ENCODE peak calls at places on chromosomes 7 and 10, in four cellular contexts. One of them, this sample, is unnamed.

GRCh38 chr7:6376820-6377219 is 70.9 kb downstream of the DAGLB start:
- DNase-seq in GM12878: no peak
- DNase-seq in GM12892: no peak
- DNase-seq in SK-N-SH: no peak
- DNase-seq in this sample: no peak

GRCh38 chr10:114526497-114527238 is 122.4 kb upstream of the AFAP1L2 start:
- DNase-seq in GM12878: peak; percentile 95
- DNase-seq in GM12892: peak; percentile 71
- DNase-seq in SK-N-SH: peak; percentile 85
- DNase-seq in this sample: peak; percentile 77

GRCh38 chr10:123848564-123849457 is 42.8 kb downstream of the CPXM2 start:
- DNase-seq in GM12892: no peak
- DNase-seq in GM12878: peak; percentile 63
- DNase-seq in SK-N-SH: no peak
- DNase-seq in this sample: no peak

GRCh38 chr10:944034-944831 is 12.7 kb upstream of the LARP4B start:
- DNase-seq in SK-N-SH: no peak
- DNase-seq in GM12878: no peak
- DNase-seq in GM12892: no peak
- DNase-seq in this sample: no peak

GRCh38 chr7:3832199-3832598 is 531.1 kb downstream of the SDK1 start:
- DNase-seq in SK-N-SH: no peak
- DNase-seq in GM12892: no peak
- DNase-seq in GM12878: no peak
- DNase-seq in this sample: no peak

GRCh38 chr7:4633012-4633411 is 49.1 kb upstream of the FOXK1 start:
- DNase-seq in GM12878: no peak
- DNase-seq in SK-N-SH: no peak
- DNase-seq in GM12892: no peak
- DNase-seq in this sample: no peak

GRCh38 chr10:154348-154747 is 19.1 kb downstream of the ZMYND11 start:
- DNase-seq in GM12892: no peak
- DNase-seq in GM12878: no peak
- DNase-seq in SK-N-SH: no peak
- DNase-seq in this sample: no peak

GRCh38 chr10:42988517-42989395 is 88.1 kb upstream of the RET start:
- DNase-seq in SK-N-SH: peak; percentile 14
- DNase-seq in GM12892: no peak
- DNase-seq in GM12878: no peak
- DNase-seq in this sample: peak; percentile 37

GRCh38 chr10:62224606-62225005 is 44.0 kb downstream of the RTKN2 start:
- DNase-seq in GM12892: no peak
- DNase-seq in GM12878: no peak
- DNase-seq in SK-N-SH: no peak
- DNase-seq in this sample: no peak

GRCh38 chr10:120940299-120940900 is 89.2 kb downstream of the WDR11 start:
- DNase-seq in SK-N-SH: no peak
- DNase-seq in GM12878: no peak
- DNase-seq in GM12892: no peak
- DNase-seq in this sample: no peak

GRCh38 chr10:83656924-83657323 is 482.4 kb upstream of the GHITM start:
- DNase-seq in GM12892: no peak
- DNase-seq in GM12878: no peak
- DNase-seq in SK-N-SH: no peak
- DNase-seq in this sample: no peak

GRCh38 chr10:83654689-83655088 is 484.6 kb upstream of the GHITM start:
- DNase-seq in GM12892: no peak
- DNase-seq in SK-N-SH: no peak
- DNase-seq in GM12878: no peak
- DNase-seq in this sample: no peak

GRCh38 chr10:83657487-83657886 is 481.8 kb upstream of the GHITM start:
- DNase-seq in GM12878: no peak
- DNase-seq in SK-N-SH: no peak
- DNase-seq in GM12892: no peak
- DNase-seq in this sample: no peak
- TF ChIP-seq TAF1 in GM12878: no peak
- TF ChIP-seq TAF1 in SK-N-SH: no peak
- TF ChIP-seq TAF1 in GM12892: no peak
- TF ChIP-seq TAF1 in this sample: no peak

DNA sequence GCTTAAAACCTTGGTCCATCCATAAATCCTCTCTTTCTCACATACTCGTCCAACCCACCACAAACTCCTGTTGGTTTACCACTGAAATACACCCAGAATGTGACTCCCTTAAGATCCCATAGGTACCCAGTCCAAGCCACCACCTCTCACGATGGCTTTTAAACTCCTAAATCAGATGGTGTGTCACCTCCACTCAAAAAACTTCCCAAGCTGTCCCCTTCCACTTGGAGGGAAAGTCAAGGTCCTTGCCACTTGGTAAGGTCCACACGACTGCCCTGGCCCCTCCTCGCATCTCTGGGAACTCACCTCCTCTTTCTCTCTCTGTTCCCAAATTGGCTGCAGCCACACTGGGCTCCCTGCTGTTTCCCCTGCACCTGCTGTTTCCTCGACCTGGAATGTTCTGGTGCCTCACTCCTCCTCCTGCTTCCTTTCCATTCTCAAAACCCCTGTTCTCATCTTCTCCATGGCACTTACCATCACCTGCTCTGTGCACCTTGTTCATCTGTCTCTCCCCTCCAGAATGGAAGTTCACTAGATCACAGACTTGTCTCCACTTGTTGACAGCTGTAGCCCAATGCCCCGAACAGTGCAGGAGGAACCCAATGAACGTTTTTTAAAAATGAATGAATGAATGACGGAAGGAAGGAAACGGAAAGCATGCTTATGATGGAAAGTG is 23.0 kb downstream of the ZFAND2A start:
- DNase-seq in SK-N-SH: peak; percentile 49
- DNase-seq in GM12892: no peak
- DNase-seq in GM12878: no peak
- DNase-seq in this sample: peak; percentile 52
- TF ChIP-seq TAF1 in SK-N-SH: no peak
- TF ChIP-seq TAF1 in GM12892: no peak
- TF ChIP-seq TAF1 in GM12878: no peak
- TF ChIP-seq TAF1 in this sample: no peak

GRCh38 chr10:72567421-72567820 is 58.5 kb downstream of the MICU1 start:
- DNase-seq in GM12878: no peak
- DNase-seq in SK-N-SH: no peak
- DNase-seq in GM12892: no peak
- DNase-seq in this sample: no peak
- TF ChIP-seq TAF1 in GM12878: no peak
- TF ChIP-seq TAF1 in SK-N-SH: no peak
- TF ChIP-seq TAF1 in GM12892: no peak
- TF ChIP-seq TAF1 in this sample: no peak

GRCh38 chr10:71094712-71095390 is 117.5 kb upstream of the UNC5B start:
- DNase-seq in GM12892: no peak
- DNase-seq in GM12878: no peak
- DNase-seq in SK-N-SH: no peak
- DNase-seq in this sample: no peak
- TF ChIP-seq TAF1 in GM12892: no peak
- TF ChIP-seq TAF1 in GM12878: no peak
- TF ChIP-seq TAF1 in SK-N-SH: no peak
- TF ChIP-seq TAF1 in this sample: no peak

GRCh38 chr7:28411876-28412662 is at the start of gene CREB5:
- DNase-seq in GM12878: no peak
- DNase-seq in GM12892: no peak
- DNase-seq in SK-N-SH: no peak
- DNase-seq in this sample: no peak

GRCh38 chr7:28408974-28409715 is 3.2 kb upstream of the CREB5 start:
- DNase-seq in GM12878: no peak
- DNase-seq in GM12892: peak; percentile 49
- DNase-seq in SK-N-SH: peak; percentile 95
- DNase-seq in this sample: peak; percentile 91

GRCh38 chr7:28410628-28411578 is 1.4 kb upstream of the CREB5 start:
- DNase-seq in GM12892: no peak
- DNase-seq in SK-N-SH: peak; percentile 57
- DNase-seq in GM12878: no peak
- DNase-seq in this sample: peak; percentile 63

GRCh38 chr7:28408105-28408973 is 4.0 kb upstream of the CREB5 start:
- DNase-seq in GM12878: no peak
- DNase-seq in GM12892: no peak
- DNase-seq in SK-N-SH: peak; percentile 31
- DNase-seq in this sample: peak; percentile 64

DNA sequence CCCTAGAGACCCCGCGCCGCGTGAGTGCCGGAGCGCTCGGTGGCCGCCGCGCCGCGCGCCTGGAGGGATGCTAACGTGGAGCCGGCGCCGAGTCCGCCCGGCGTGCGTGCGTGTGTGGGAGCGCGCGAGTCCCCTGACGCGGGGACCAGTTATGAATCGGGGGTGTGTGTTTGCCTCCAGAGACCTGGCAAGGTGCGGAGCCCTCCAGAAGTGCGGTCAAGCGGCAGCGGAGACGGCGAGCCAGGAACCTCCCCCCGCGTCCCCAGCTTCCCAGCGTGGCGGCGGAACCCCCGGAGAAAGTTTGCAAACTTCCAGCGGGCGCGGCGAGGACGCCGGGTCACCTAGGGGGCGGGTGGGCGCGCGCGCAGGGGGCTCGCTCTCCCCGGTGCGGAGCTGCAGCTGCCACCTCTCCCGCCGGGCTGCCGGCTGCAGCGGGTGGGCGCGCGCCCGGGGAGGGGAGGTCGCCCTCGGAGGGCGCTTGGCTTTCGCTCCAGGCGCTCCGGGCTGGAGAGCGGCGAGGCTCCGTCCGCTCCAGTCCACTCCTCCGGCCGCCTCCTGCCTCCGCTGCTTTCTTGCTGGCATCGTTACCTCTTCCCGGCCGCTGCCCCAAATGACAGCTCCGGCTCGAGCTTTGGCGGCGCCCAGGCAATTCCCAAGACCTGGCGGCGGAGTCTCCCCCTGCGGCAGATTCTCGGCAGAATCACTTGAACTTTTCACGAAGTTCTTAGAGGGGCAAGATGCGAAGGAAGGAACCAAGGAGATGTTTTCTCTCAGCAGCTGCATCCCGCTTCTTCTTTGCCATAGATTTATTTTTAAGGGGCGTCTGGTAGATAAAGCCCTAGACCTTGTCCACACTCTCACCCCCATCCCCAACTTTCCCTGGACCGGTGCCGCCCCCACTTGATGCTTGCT is 2.3 kb upstream of the CREB5 start:
- DNase-seq in GM12878: no peak
- DNase-seq in GM12892: no peak
- DNase-seq in SK-N-SH: peak; percentile 76
- DNase-seq in this sample: no peak
- TF ChIP-seq TAF1 in GM12878: no peak
- TF ChIP-seq TAF1 in GM12892: no peak
- TF ChIP-seq TAF1 in SK-N-SH: no peak
- TF ChIP-seq TAF1 in this sample: peak; percentile 26

DNA sequence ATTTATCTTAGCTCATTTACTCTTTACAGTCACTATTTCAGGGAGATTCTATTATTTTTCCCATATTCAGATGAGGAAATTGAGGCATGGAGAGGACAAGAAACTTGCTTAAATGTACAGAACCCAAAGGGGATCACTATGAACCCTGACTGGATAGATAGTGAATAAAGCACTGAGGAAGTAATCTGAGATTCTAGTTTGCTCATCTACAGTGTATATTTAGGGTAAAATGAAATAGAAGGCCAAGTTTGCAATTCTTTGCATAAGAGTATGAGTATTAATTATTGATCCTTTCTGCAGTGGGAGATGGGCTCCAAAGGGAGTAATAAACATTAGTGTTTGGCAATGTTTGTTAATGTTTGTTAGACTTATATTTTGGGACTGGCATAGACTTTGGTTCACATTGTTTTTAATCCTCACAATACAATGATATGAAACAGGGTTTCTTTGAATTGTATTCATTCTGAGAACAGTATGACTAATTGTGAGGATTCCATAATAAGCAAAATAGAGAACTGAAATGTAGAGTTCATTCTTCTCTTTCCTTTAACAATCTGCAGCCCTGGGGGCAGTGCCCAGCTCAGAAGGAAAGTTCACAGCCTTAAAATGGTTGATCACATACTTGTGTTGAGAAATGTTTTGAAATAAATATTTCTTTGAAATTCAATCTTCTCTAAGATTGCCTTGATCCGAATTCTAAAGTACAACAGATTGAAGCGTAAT is 131.0 kb upstream of the ZNF804B start:
- DNase-seq in GM12878: peak; percentile 66
- DNase-seq in GM12892: peak; percentile 3
- DNase-seq in SK-N-SH: no peak
- DNase-seq in this sample: no peak
- TF ChIP-seq TAF1 in GM12878: no peak
- TF ChIP-seq TAF1 in GM12892: no peak
- TF ChIP-seq TAF1 in SK-N-SH: no peak
- TF ChIP-seq TAF1 in this sample: no peak